ENCODE peak calls at places on chromosome 9, in four cellular contexts. A, F, P and K are unnamed samples.
A peak's percentile ranks its signal among the peaks of the same experiment; 100 is the strongest.

GRCh38 chr9:8880031-8880430 is 1080.5 kb upstream of the DMAC1 start:
- DNase-seq in P (no peak), F (no peak), A (no peak), K (no peak)

GRCh38 chr9:928363-929042 is 48.0 kb upstream of the DMRT3 start:
- DNase-seq in P (peak; percentile 27), A (no peak), F (no peak), K (no peak)

GRCh38 chr9:134912126-134912840 is 5.4 kb downstream of the FCN1 start:
- DNase-seq in P (peak; percentile 15), F (no peak), A (no peak), K (no peak)

GRCh38 chr9:92257327-92257726 is 36.2 kb downstream of the IARS1 start:
- DNase-seq in F (no peak), A (no peak), P (no peak), K (no peak)

GRCh38 chr9:114367406-114367805 is 20.4 kb downstream of the AKNA start:
- DNase-seq in A (no peak), P (no peak), F (no peak), K (no peak)

GRCh38 chr9:84296146-84296843 is 44.3 kb downstream of the SLC28A3 start:
- DNase-seq in F (no peak), A (peak; percentile 65), P (no peak), K (no peak)

GRCh38 chr9:3371842-3372241 is 154.0 kb downstream of the RFX3 start:
- DNase-seq in F (no peak), P (no peak), A (no peak), K (no peak)

GRCh38 chr9:129343697-129344375 is 165.8 kb upstream of the IER5L start:
- DNase-seq in P (no peak), A (no peak), F (peak; percentile 42), K (no peak)

GRCh38 chr9:92734931-92735906 is 29.4 kb downstream of the BICD2 start:
- DNase-seq in F (no peak), P (peak; percentile 45), A (no peak), K (no peak)

GRCh38 chr9:77087506-77087905 is 68.1 kb downstream of the FOXB2 start:
- DNase-seq in P (no peak), A (no peak), F (no peak), K (no peak)

GRCh38 chr9:77097335-77097734 is 77.9 kb downstream of the FOXB2 start:
- DNase-seq in A (no peak), P (no peak), F (no peak), K (no peak)

GRCh38 chr9:77094150-77094549 is 74.7 kb downstream of the FOXB2 start:
- DNase-seq in P (no peak), A (no peak), F (no peak), K (no peak)

DNA sequence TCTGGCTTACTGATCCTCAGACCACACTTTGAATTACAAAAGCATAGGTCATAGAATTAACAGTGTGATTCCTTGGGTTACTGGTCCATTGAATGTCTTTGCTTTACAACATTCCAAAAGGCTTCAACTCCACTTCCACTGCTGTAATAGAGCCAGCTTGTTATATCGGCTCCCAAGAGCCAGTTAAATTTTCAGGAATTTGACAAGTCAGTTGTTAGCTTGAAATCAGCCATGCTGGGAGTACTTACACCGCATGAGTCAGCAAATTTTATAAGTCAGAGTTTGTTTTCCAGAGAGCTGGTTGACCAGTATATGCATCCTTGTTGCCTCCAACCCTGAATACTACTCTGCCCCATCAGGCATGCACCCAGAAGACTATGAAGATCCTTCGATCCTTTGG is 73.1 kb downstream of the FOXB2 start:
- DNase-seq in P (no peak), F (no peak), A (no peak), K (no peak)
- H3K4me3 ChIP-seq in P (no peak overlapping the region), F (no peak overlapping the region), A (no peak overlapping the region), K (no peak overlapping the region)

GRCh38 chr9:80158150-80158549 is 586.4 kb downstream of the TLE4 start:
- DNase-seq in P (no peak), F (no peak), A (no peak), K (no peak)
- H3K4me3 ChIP-seq in P (no peak overlapping the region), F (no peak overlapping the region), A (no peak overlapping the region), K (no peak overlapping the region)

GRCh38 chr9:111298111-111298510 is 31.9 kb downstream of the OR2K2 start:
- DNase-seq in P (no peak), F (no peak), A (no peak), K (no peak)
- H3K4me3 ChIP-seq in P (no peak overlapping the region), F (no peak overlapping the region), A (no peak overlapping the region), K (no peak overlapping the region)

GRCh38 chr9:137216188-137216965 is 5.7 kb downstream of the RNF208 start:
- DNase-seq in P (no peak), A (no peak), F (no peak), K (no peak)
- H3K4me3 ChIP-seq in P (no peak overlapping the region), A (no peak overlapping the region), F (peak overlapping the region; percentile 45), K (no peak overlapping the region)

GRCh38 chr9:121631115-121631514 is 20.3 kb upstream of the DAB2IP start:
- DNase-seq in F (no peak), P (no peak), A (no peak), K (no peak)

GRCh38 chr9:121626012-121626411 is 25.4 kb upstream of the DAB2IP start:
- DNase-seq in P (no peak), A (no peak), F (no peak), K (no peak)

GRCh38 chr9:121625590-121625989 is 25.8 kb upstream of the DAB2IP start:
- DNase-seq in P (no peak), F (no peak), A (no peak), K (no peak)

GRCh38 chr9:121627432-121627831 is 24.0 kb upstream of the DAB2IP start:
- DNase-seq in P (no peak), A (no peak), F (no peak), K (no peak)

DNA sequence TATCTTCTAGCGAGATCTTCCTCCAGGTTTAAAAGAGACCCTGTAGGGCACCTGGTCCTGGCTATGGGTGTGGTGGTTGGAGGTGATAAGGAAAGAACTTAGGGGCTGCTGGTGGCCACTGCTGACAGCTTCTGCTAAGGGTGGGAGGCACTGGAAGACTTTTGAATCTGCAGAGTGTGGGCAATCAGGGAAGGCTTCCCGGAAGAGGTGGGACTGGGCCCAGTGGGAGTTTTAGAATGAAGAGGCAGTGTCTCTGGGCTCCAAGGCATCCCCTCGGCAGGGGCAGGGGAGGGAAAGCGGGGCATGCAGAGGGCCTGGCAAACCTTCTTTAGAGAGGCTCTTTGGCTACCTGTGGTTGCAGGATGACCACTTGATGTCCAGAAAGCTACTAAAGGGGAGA is 23.0 kb upstream of the DAB2IP start:
- DNase-seq in P (no peak), A (no peak), F (no peak), K (no peak)
- H3K4me3 ChIP-seq in P (no peak overlapping the region), A (no peak overlapping the region), F (no peak overlapping the region), K (no peak overlapping the region)

DNA sequence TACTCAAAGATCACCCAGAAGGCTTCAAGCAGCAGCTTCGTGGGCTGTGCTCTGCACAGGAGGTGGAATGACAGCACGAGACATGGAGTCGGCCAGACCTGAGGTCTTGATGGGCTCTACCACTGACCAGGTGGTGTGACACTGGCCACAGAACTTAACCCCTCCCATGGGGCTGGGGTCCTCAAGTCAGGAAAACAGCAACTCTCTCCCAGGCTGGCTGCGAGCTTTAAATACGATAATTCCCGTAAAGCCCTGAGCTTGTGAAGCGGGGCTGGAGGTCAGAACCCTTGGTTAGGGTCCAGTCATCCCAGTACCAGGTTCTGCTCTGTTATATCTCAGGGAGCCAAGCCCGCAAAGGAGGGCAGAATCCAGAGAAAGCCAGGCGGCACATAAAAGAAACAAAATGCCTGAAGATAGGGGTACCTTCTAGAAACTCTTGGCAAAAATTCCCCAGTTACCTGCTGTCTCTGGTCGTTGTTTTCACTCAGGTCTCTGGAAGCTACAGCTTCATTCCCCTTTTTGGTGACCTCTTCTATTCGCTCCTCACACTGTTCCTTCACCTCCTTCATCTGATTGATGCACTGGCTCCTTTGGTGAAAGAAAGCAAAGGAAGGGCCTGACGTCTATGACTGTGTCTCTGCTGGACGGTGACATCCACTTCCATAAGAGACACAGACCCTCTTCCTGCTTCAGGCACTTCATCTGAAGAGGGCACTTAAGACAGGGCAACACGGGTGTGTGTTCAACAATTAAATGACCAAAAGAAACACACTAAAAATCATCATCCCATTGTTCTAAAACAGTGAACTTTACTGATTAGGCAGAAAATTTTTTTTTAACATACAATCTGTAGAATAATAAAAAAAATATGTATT is 58.8 kb downstream of the GOLM1 start:
- DNase-seq in A (no peak), P (no peak), F (no peak), K (no peak)
- H3K4me3 ChIP-seq in A (no peak overlapping the region), P (no peak overlapping the region), F (no peak overlapping the region), K (no peak overlapping the region)

GRCh38 chr9:136086951-136087740 is 7.9 kb downstream of the NACC2 start:
- DNase-seq in A (no peak), F (no peak), P (peak; percentile 28), K (no peak)

GRCh38 chr9:136084191-136084944 is 10.7 kb downstream of the NACC2 start:
- DNase-seq in F (no peak), P (peak; percentile 22), A (no peak), K (no peak)

GRCh38 chr9:136085815-136086212 is 9.3 kb downstream of the NACC2 start:
- DNase-seq in F (peak; percentile 89), P (peak; percentile 39), A (no peak), K (no peak)

GRCh38 chr9:136087741-136088480 is 7.2 kb downstream of the NACC2 start:
- DNase-seq in P (peak; percentile 45), F (no peak), A (no peak), K (no peak)

DNA sequence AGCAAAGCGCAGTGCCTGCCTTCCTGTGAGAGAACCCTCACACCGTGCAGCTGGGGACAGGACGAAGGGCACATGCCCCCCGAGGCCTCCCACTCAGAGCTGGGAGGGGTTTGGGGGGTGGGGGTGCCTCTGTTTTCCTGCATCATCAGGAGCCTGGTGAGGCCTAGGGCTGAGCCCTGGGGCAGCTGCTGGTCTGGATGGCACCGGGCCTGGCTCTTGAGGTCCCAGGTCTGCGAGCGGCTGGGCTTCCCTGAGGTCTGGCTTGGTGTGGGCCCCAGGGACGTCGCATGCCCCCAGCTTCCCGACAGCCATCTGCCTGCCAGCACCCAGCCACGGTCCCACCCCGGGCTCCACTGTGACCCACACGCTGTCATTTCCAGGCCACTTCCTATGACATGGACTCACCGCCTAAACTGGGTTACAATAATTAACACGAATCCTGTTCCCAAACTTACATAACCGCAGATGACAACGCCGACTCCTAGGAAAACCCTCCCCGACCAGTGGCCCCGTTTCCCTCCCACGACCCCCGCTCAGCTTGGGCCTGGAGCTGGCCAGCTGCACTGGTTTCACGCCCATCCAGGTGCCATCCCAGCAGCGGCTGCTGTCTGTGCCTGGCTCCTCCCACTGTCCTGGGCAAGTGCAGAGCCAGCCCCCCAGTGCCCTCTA is 8.7 kb downstream of the NACC2 start:
- DNase-seq in F (no peak), A (no peak), P (peak; percentile 77), K (no peak)
- H3K4me3 ChIP-seq in F (peak overlapping the region; percentile 20), A (no peak overlapping the region), P (no peak overlapping the region), K (no peak overlapping the region)